ENCODE peak calls at places on chromosomes 12 and 14, in ten cellular contexts. Z is HepG2, S is ovary, W is heart left ventricle, N is body of pancreas, L is right lobe of liver, Y is testis, I is HCT116, K is tibial nerve, D is spleen. G is an unnamed sample. For H3K4me1, the result is how much of the 10 kb centered on the place peaks cover.

GRCh38 chr12:46103691-46104090 is 113.3 kb upstream of the SCAF11 start:
- DNase-seq in Z (no peak), S (no peak), W (no peak), N (no peak), L (no peak), Y (no peak), I (no peak), K (no peak), D (no peak), G (no peak)

GRCh38 chr12:71476513-71476912 is 36.9 kb downstream of the LGR5 start:
- DNase-seq in Z (no peak), S (no peak), W (no peak), N (no peak), L (no peak), Y (no peak), I (no peak), K (no peak), D (no peak), G (no peak)

GRCh38 chr12:110917467-110917866 is 2.9 kb downstream of the MYL2 start:
- DNase-seq in Z (peak), S (no peak), W (no peak), N (no peak), L (no peak), Y (no peak), I (peak), K (no peak), D (no peak), G (no peak)

GRCh38 chr14:102094101-102094500 is 7.3 kb upstream of the HSP90AA1 start:
- DNase-seq in Z (no peak), S (no peak), W (no peak), N (no peak), L (no peak), Y (no peak), I (no peak), K (no peak), D (peak), G (no peak)

GRCh38 chr12:1530592-1531159 is 63.7 kb downstream of the FBXL14 start:
- DNase-seq in Z (no peak), S (no peak), W (no peak), N (no peak), L (no peak), Y (no peak), I (no peak), K (no peak), D (no peak), G (no peak)

GRCh38 chr14:102344485-102344884 is 18.2 kb downstream of the CINP start:
- DNase-seq in Z (no peak), S (no peak), W (no peak), N (no peak), L (no peak), Y (peak), I (no peak), K (no peak), D (no peak), G (no peak)

GRCh38 chr12:45585522-45586230 is 143.8 kb upstream of the ARID2 start:
- DNase-seq in Z (no peak), S (no peak), W (no peak), N (no peak), L (peak), Y (no peak), I (no peak), K (no peak), D (no peak), G (no peak)

GRCh38 chr12:124457287-124458219 is 109.9 kb downstream of the NCOR2 start:
- DNase-seq in Z (no peak), S (peak), W (peak), N (no peak), L (no peak), Y (peak), I (no peak), K (peak), D (peak), G (peak)

GRCh38 chr12:103640410-103640809 is 53.3 kb downstream of the STAB2 start:
- DNase-seq in Z (no peak), S (no peak), W (no peak), N (no peak), L (no peak), Y (no peak), I (no peak), K (no peak), D (no peak), G (no peak)

GRCh38 chr12:66453837-66454236 is 151.5 kb downstream of the HELB start:
- DNase-seq in Z (no peak), S (no peak), W (no peak), N (no peak), L (no peak), Y (no peak), I (no peak), K (no peak), D (no peak), G (no peak)

GRCh38 chr14:32077081-32078029 is at the start of gene ARHGAP5:
- DNase-seq in Z (peak), S (peak), W (peak), N (peak), L (no peak), Y (peak), I (no peak), K (peak), D (peak), G (no peak)

GRCh38 chr12:46160081-46160980 is 108.5 kb downstream of the SLC38A1 start:
- DNase-seq in Z (no peak), S (no peak), W (no peak), N (no peak), L (no peak), Y (peak), I (no peak), K (no peak), D (no peak), G (no peak)

GRCh38 chr14:31541702-31542101 is 19.5 kb upstream of the NUBPL start:
- DNase-seq in Z (no peak), S (no peak), W (no peak), N (no peak), L (no peak), Y (no peak), I (no peak), K (no peak), D (no peak), G (no peak)

GRCh38 chr14:50736932-50737419 is 68.9 kb upstream of the SAV1 start:
- DNase-seq in Z (no peak), S (no peak), W (no peak), N (no peak), L (no peak), Y (peak), I (no peak), K (no peak), D (no peak), G (no peak)

GRCh38 chr12:113043240-113043639 is 13.3 kb upstream of the DTX1 start:
- DNase-seq in Z (no peak), S (no peak), W (no peak), N (peak), L (no peak), Y (no peak), I (no peak), K (no peak), D (no peak), G (no peak)

GRCh38 chr14:69505338-69506240 is 21.1 kb downstream of the PLEKHD1 start:
- DNase-seq in Z (peak), S (no peak), W (no peak), N (no peak), L (no peak), Y (no peak), I (peak), K (no peak), D (peak), G (no peak)

GRCh38 chr12:45713108-45713507 is 16.4 kb upstream of the ARID2 start:
- DNase-seq in Z (no peak), S (no peak), W (no peak), N (no peak), L (no peak), Y (no peak), I (no peak), K (no peak), D (no peak), G (no peak)

GRCh38 chr14:60585676-60586075 is 63.6 kb downstream of the SIX1 start:
- DNase-seq in Z (no peak), S (no peak), W (no peak), N (no peak), L (no peak), Y (no peak), I (no peak), K (no peak), D (no peak), G (no peak)

GRCh38 chr14:35897616-35898111 is 71.5 kb downstream of the BRMS1L start:
- DNase-seq in Z (peak), S (no peak), W (no peak), N (no peak), L (no peak), Y (no peak), I (no peak), K (no peak), D (no peak), G (no peak)

GRCh38 chr12:104168596-104168995 is 30.6 kb upstream of the NFYB start:
- DNase-seq in Z (no peak), S (no peak), W (no peak), N (no peak), L (no peak), Y (no peak), I (no peak), K (no peak), D (no peak), G (no peak)

GRCh38 chr14:55094630-55095157 is 34.4 kb upstream of the LGALS3 start:
- DNase-seq in Z (no peak), S (no peak), W (no peak), N (no peak), L (no peak), Y (no peak), I (no peak), K (no peak), D (no peak), G (no peak)

GRCh38 chr12:59719701-59720100 is 123.9 kb downstream of the SLC16A7 start:
- DNase-seq in Z (no peak), S (no peak), W (no peak), N (no peak), L (no peak), Y (no peak), I (no peak), K (no peak), D (no peak), G (no peak)

GRCh38 chr12:55058776-55059175 is 39.0 kb downstream of the NEUROD4 start:
- DNase-seq in Z (no peak), S (no peak), W (no peak), N (no peak), L (no peak), Y (no peak), I (no peak), K (no peak), D (no peak), G (no peak)

GRCh38 chr12:49789992-49790391 is 38.2 kb downstream of the NCKAP5L start:
- DNase-seq in Z (peak), S (no peak), W (no peak), N (no peak), L (no peak), Y (no peak), I (no peak), K (no peak), D (peak), G (no peak)
- TF ChIP-seq POLR2A in Z (no peak), S (no peak), W (no peak), N (no peak), L (no peak), Y (no peak), I (no peak), K (no peak), D (no peak), G (no peak)

DNA sequence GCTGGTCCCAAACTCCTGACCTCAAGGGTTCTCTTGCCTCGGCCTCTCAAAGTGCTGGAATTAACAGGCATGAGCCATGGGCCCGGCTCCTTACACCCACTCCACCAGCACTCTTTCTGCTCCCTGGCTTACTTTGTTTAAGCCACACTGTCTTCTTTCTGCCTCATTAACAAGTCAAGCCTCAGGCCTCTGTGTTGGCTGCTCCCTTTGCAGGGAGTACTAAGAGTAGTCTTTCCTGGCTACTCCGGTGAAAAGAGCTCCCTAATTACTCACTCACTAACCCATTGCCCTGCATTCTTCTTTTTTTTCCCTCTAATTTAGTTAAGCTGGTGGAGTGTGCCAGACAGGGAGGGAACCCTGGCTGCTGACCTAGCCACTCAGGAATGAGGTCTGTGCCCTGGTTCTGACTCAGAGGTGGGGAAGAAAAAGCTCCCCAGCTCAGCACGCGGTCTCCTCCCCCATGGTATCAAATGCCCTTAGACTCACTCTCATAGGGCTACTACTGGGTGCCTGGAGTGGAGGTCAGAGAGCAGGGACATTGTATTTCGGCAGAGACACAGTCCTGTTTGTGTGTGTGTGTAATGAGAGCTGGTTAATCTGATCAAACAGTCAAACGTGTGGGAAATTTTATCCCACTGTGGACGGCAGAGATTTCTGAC is 19.8 kb downstream of the GALNT6 start:
- DNase-seq in Z (peak), S (peak), W (no peak), N (peak), L (peak), Y (peak), I (peak), K (no peak), D (no peak), G (no peak)
- H3K4me1 ChIP-seq in Z (under half), S (under half), W (under half), N (under half), L (under half), Y (under half), I (under half), K (under half), D (under half), G (under half)

DNA sequence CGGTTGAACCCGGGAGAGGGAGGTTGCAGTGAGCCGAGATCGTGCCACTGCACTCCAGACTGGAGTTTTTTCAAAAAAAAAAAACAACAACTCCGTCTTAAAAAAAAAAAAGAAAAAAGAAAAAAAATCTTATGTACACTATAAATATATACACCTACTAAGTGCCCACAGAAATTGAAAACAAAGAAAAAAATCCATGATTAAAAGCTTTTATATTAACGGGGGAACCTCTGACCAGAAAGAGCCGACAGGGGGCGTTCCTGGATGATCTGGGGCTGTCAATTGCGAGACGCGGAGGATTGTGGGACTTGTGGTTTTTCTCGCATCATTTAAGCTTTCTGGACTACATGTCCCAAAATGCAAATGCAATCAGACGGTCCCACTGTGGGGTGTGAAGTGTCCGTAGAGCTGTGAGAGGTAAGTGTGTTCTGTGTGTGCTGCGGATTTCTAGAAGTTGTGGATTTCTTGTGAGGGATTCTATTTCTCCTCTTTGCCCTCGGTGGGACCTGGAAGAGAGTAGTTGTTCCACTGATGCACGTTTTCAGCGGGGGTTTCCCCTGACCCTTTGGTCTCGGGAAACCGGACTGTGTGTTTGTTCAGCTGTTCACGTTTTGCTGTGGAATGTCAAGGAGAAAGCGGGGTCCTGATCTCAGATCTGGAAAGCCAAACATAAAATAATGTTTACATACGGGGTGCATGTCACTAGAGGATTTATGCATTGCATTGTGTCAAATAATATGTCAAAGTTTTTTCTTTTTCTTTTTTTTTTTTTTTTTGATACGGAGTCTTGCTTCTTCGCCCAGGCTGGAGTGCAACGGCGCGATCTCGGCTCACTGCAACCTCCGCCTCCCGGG is at the start of gene SIRT4:
- DNase-seq in Z (peak), S (peak), W (peak), N (peak), L (peak), Y (peak), I (peak), K (peak), D (peak), G (peak)
- TF ChIP-seq POLR2A in Z (peak), S (peak), W (peak), N (peak), L (no peak), Y (no peak), I (no peak), K (no peak), D (no peak), G (no peak)

DNA sequence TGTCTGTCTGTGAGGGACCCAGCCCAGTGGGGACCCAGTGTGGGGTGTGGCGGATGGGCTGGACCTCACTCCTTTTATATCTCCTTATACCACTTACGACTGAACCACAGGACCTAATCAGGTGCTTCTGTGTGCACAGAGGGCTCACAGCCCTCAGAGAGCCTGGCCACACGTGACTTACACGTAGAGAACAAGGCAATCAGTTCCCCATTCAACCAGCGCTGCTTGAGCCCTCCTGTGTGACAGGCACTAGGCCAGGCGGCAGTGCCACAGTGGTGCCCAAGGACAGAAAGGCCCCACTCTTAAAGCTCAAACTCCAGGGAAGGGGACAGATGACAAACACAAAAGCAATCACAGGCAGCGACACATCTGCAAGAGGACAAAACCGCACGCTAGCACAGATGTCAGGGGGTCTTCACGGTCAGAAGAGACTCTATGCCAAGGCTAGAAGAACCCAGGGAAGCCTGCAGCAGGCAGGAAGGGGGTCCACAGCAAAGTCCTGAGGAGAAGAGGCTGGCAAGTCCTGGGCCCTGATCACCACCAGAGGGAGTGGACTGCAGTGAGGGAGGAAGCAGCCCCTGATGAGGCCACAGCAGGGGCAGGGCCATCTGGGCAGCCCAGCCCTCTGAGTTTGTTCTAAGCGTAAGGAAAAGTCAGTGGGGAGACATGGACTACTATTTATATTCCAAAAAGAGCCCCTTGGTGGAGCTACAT is 39.3 kb downstream of the SETD3 start:
- DNase-seq in Z (peak), S (no peak), W (no peak), N (no peak), L (no peak), Y (no peak), I (no peak), K (no peak), D (no peak), G (no peak)
- H3K4me1 ChIP-seq in Z (under half), S (under half), W (under half), N (under half), L (under half), Y (under half), I (under half), K (under half), D (under half), G (under half)

G was measured in breast epithelium.